ENCODE peak calls at places on chromosome 7, in ten cellular contexts. N is Panc1; Q is NCI-H1092; R is tibial nerve; C is NCI-H460; K is aorta; P is LHCN-M2; G is AG10803; M is CD8-positive, alpha-beta memory T cell; Z is NCI-H345. A is an unnamed sample.

GRCh38 chr7:36301914-36302771 is 87.5 kb upstream of the ANLN start:
- DNase-seq in C (no peak), Q (no peak), R (no peak), N (no peak), Z (peak), P (no peak), K (no peak), M (no peak), G (no peak), A (no peak)

GRCh38 chr7:105971867-105972266 is 8.8 kb downstream of the CDHR3 start:
- DNase-seq in K (no peak), Z (no peak), Q (no peak), G (no peak), C (no peak), R (no peak), N (no peak), M (no peak), P (no peak), A (no peak)

GRCh38 chr7:68321076-68321639 is 1277.1 kb upstream of the AUTS2 start:
- DNase-seq in Q (peak), P (no peak), C (no peak), M (no peak), Z (peak), K (no peak), R (no peak), N (no peak), G (peak), A (peak)

GRCh38 chr7:106294334-106294733 is 9.6 kb upstream of the NAMPT start:
- DNase-seq in K (no peak), M (no peak), Z (no peak), P (no peak), N (no peak), C (no peak), R (no peak), Q (no peak), G (no peak), A (no peak)

GRCh38 chr7:13829914-13830603 is 159.4 kb downstream of the ETV1 start:
- DNase-seq in N (no peak), M (no peak), R (no peak), P (peak), Q (peak), K (no peak), C (no peak), Z (peak), G (peak), A (peak)

GRCh38 chr7:41732279-41733062 is 29.6 kb upstream of the INHBA start:
- DNase-seq in N (no peak), G (peak), Q (no peak), R (no peak), Z (no peak), K (peak), C (peak), P (no peak), M (no peak), A (no peak)

GRCh38 chr7:30430777-30431176 is 47.8 kb downstream of the NOD1 start:
- DNase-seq in Z (no peak), P (no peak), N (no peak), Q (no peak), C (no peak), G (no peak), M (no peak), K (no peak), R (no peak), A (no peak)

GRCh38 chr7:128166603-128167315 is 74.3 kb upstream of the LEP start:
- DNase-seq in Z (peak), C (no peak), G (peak), P (no peak), K (no peak), R (no peak), N (no peak), Q (no peak), M (no peak), A (no peak)

GRCh38 chr7:155815332-155816191 is 3.3 kb upstream of the SHH start:
- DNase-seq in C (peak), M (no peak), Z (peak), N (no peak), P (peak), K (peak), Q (no peak), G (peak), R (no peak), A (no peak)

GRCh38 chr7:133355325-133355708 is 102.4 kb downstream of the EXOC4 start:
- DNase-seq in G (peak), P (peak), Z (no peak), K (no peak), Q (no peak), R (no peak), N (no peak), M (no peak), C (no peak), A (peak)

GRCh38 chr7:99013266-99014112 is 130.4 kb downstream of the SMURF1 start:
- DNase-seq in G (no peak), C (no peak), Z (no peak), N (no peak), M (no peak), R (no peak), P (no peak), K (peak), Q (no peak), A (no peak)

GRCh38 chr7:118085000-118085399 is 99.0 kb upstream of the LSM8 start:
- DNase-seq in R (no peak), G (no peak), Q (no peak), K (no peak), P (no peak), Z (no peak), M (no peak), N (no peak), C (no peak), A (no peak)

GRCh38 chr7:101884671-101885596 is 67.5 kb downstream of the CUX1 start:
- DNase-seq in M (peak), Q (no peak), R (no peak), P (no peak), C (no peak), G (no peak), N (no peak), Z (no peak), K (no peak), A (no peak)

A was measured in stromal cell of bone marrow.